ENCODE peak calls at places on chromosomes 12 and 14, in nine cellular contexts. R, O, G, T, H, B, D, V and S are unnamed samples.

GRCh38 chr12:15728118-15728598 is 61.0 kb downstream of the EPS8 start:
- DNase-seq in R (peak), O (peak), G (no peak), T (no peak), H (peak), B (no peak), D (no peak), V (peak), S (no peak)

GRCh38 chr14:55180006-55180405 is 11.4 kb downstream of the DLGAP5 start:
- DNase-seq in R (no peak), O (no peak), G (no peak), T (no peak), H (no peak), B (no peak), D (no peak), V (no peak), S (no peak)

GRCh38 chr12:63064080-63064479 is 86.9 kb downstream of the AVPR1A start:
- DNase-seq in R (peak), O (no peak), G (no peak), T (no peak), H (peak), B (no peak), D (no peak), V (peak), S (no peak)

GRCh38 chr12:111033281-111034147 is 113.1 kb upstream of the MYL2 start:
- DNase-seq in R (no peak), O (no peak), G (no peak), T (peak), H (peak), B (peak), D (peak), V (no peak), S (peak)

GRCh38 chr12:106170285-106170684 is 31.5 kb upstream of the NUAK1 start:
- DNase-seq in R (peak), O (no peak), G (peak), T (no peak), H (peak), B (no peak), D (no peak), V (peak), S (no peak)

GRCh38 chr12:109753054-109753401 is 39.4 kb downstream of the FAM222A start:
- DNase-seq in R (no peak), O (no peak), G (no peak), T (no peak), H (no peak), B (no peak), D (no peak), V (no peak), S (no peak)

GRCh38 chr12:12736759-12737676 is 19.9 kb downstream of the CDKN1B start:
- DNase-seq in R (peak), O (peak), G (peak), T (no peak), H (peak), B (no peak), D (no peak), V (peak), S (peak)

GRCh38 chr12:19683178-19683927 is 244.1 kb downstream of the AEBP2 start:
- DNase-seq in R (peak), O (peak), G (no peak), T (no peak), H (peak), B (no peak), D (no peak), V (peak), S (no peak)

GRCh38 chr14:73491256-73491976 is 683 bp downstream of the RIOX1 start:
- DNase-seq in R (peak), O (peak), G (peak), T (peak), H (peak), B (peak), D (peak), V (peak), S (peak)

GRCh38 chr14:102823546-102823945 is 46.3 kb downstream of the TRAF3 start:
- DNase-seq in R (no peak), O (no peak), G (no peak), T (no peak), H (no peak), B (no peak), D (no peak), V (no peak), S (no peak)

GRCh38 chr14:102825307-102826095 is 48.3 kb downstream of the TRAF3 start:
- DNase-seq in R (no peak), O (no peak), G (no peak), T (no peak), H (no peak), B (no peak), D (no peak), V (no peak), S (no peak)

GRCh38 chr14:102826161-102826560 is 48.9 kb downstream of the TRAF3 start:
- DNase-seq in R (no peak), O (no peak), G (no peak), T (no peak), H (no peak), B (no peak), D (no peak), V (no peak), S (no peak)

GRCh38 chr14:102826751-102827675 is 49.8 kb downstream of the TRAF3 start:
- DNase-seq in R (no peak), O (no peak), G (no peak), T (no peak), H (no peak), B (no peak), D (no peak), V (no peak), S (no peak)

GRCh38 chr14:102824832-102825231 is 47.6 kb downstream of the TRAF3 start:
- DNase-seq in R (peak), O (no peak), G (no peak), T (no peak), H (peak), B (no peak), D (no peak), V (peak), S (no peak)
- TF ChIP-seq CTCF in R (no peak), O (no peak), G (no peak), T (no peak), H (no peak), B (no peak), D (no peak), V (no peak), S (no peak)

GRCh38 chr12:18221726-18222125 is 39.6 kb upstream of the PIK3C2G start:
- DNase-seq in R (no peak), O (no peak), G (peak), T (no peak), H (no peak), B (no peak), D (no peak), V (no peak), S (no peak)

GRCh38 chr12:18222699-18223098 is 38.6 kb upstream of the PIK3C2G start:
- DNase-seq in R (no peak), O (no peak), G (no peak), T (no peak), H (no peak), B (no peak), D (no peak), V (no peak), S (no peak)

GRCh38 chr12:18224745-18225144 is 36.6 kb upstream of the PIK3C2G start:
- DNase-seq in R (peak), O (peak), G (peak), T (no peak), H (peak), B (no peak), D (no peak), V (peak), S (no peak)
- TF ChIP-seq CTCF in R (peak), O (peak), G (peak), T (peak), H (peak), B (no peak), D (peak), V (peak), S (no peak)

GRCh38 chr14:91892918-91893527 is 25.7 kb upstream of the TC2N start:
- DNase-seq in R (no peak), O (peak), G (no peak), T (no peak), H (no peak), B (no peak), D (peak), V (no peak), S (peak)
- TF ChIP-seq CTCF in R (peak), O (peak), G (peak), T (peak), H (peak), B (no peak), D (peak), V (peak), S (peak)

GRCh38 chr14:88791629-88792571 is 853 bp downstream of the EML5 start:
- DNase-seq in R (no peak), O (peak), G (peak), T (no peak), H (no peak), B (peak), D (peak), V (no peak), S (peak)

GRCh38 chr14:88793259-88793625 is 489 bp upstream of the EML5 start:
- DNase-seq in R (no peak), O (no peak), G (no peak), T (no peak), H (no peak), B (peak), D (no peak), V (no peak), S (no peak)

GRCh38 chr14:88790501-88791251 is 2.1 kb downstream of the EML5 start:
- DNase-seq in R (no peak), O (no peak), G (no peak), T (no peak), H (no peak), B (no peak), D (no peak), V (no peak), S (no peak)

GRCh38 chr14:88791252-88791621 is 1.5 kb downstream of the EML5 start:
- DNase-seq in R (no peak), O (no peak), G (no peak), T (no peak), H (no peak), B (no peak), D (no peak), V (no peak), S (no peak)

DNA sequence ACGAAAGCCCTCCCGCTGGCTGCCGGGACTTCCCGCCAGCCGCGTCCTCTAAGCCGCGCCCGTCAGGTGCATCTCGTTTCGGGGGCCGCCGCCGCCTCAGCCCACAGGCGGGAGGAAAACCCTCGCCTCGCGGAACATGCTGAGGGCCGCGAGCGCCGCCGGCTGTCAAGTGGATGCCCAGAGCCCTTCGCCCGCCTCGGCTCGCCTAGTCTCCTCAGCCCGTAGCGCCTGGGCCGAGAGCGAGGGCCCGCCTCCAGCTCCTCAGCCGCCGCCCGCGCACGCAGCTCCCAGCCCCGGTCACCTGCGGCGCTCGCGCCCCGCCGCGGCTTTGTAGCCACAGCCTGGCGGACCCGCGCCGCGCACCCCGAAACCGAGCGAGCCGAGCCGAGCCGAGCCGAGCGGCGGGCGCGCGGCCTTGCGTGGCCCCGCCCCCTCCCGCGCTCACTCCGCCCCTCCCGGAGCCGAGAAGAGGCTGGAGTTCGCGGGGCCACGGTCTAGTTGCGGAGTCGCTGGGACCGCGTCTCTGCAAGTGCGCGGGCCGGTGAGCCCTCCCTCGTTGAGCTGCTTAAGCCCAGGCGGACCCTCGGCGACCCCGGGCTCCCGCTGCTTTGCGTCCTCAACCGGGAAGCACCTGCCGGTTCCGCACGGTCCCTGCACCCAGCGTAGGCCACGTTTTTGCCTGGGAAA is at the start of gene EML5:
- DNase-seq in R (peak), O (peak), G (peak), T (peak), H (peak), B (peak), D (peak), V (peak), S (peak)
- TF ChIP-seq CTCF in R (peak), O (peak), G (no peak), T (peak), H (peak), B (peak), D (peak), V (peak), S (no peak)

GRCh38 chr14:100540141-100540925 is 46.9 kb downstream of the BEGAIN start:
- DNase-seq in R (no peak), O (no peak), G (no peak), T (no peak), H (no peak), B (peak), D (peak), V (no peak), S (no peak)
- TF ChIP-seq CTCF in R (peak), O (peak), G (no peak), T (peak), H (no peak), B (peak), D (peak), V (peak), S (no peak)

GRCh38 chr14:81565441-81566290 is 32.0 kb upstream of the SEL1L start:
- DNase-seq in R (peak), O (peak), G (peak), T (no peak), H (peak), B (peak), D (peak), V (no peak), S (peak)
- TF ChIP-seq CTCF in R (peak), O (peak), G (peak), T (peak), H (peak), B (no peak), D (peak), V (peak), S (peak)

GRCh38 chr12:70379856-70380255 is 13.8 kb downstream of the KCNMB4 start:
- DNase-seq in R (no peak), O (no peak), G (peak), T (no peak), H (no peak), B (no peak), D (no peak), V (no peak), S (no peak)
- TF ChIP-seq CTCF in R (no peak), O (no peak), G (no peak), T (no peak), H (no peak), B (no peak), D (no peak), V (no peak), S (no peak)